ENCODE peak calls at places on chromosomes 1 and 21, in nine cellular contexts. X is omental fat pad, Y is MCF 10A, H is AG04450, Q is uterus, B is OCI-LY7, W is cardiac fibroblast, G is fibroblast of mammary gland, E is NB4. A is an unnamed sample.

GRCh38 chr21:14453339-14453738 is 70.4 kb upstream of the HSPA13 start:
- DNase-seq in G (no peak), W (no peak), Q (no peak), H (no peak), X (no peak), Y (no peak), E (no peak), B (no peak), A (no peak)

GRCh38 chr21:44532165-44532564 is 7.8 kb downstream of the KRTAP10-1 start:
- DNase-seq in B (no peak), X (no peak), G (no peak), E (no peak), H (no peak), Y (no peak), W (no peak), Q (no peak), A (no peak)

GRCh38 chr1:223617671-223618070 is 47.8 kb downstream of the CAPN8 start:
- DNase-seq in W (no peak), Y (no peak), G (no peak), X (no peak), B (no peak), H (no peak), E (no peak), Q (no peak), A (no peak)

GRCh38 chr1:183761871-183762270 is 43.0 kb upstream of the RGL1 start:
- DNase-seq in Y (no peak), X (no peak), W (peak; percentile 12), G (peak; percentile 35), B (no peak), Q (no peak), E (no peak), H (no peak), A (no peak)

GRCh38 chr1:168933143-168933840 is 173.2 kb upstream of the ATP1B1 start:
- DNase-seq in X (no peak), B (no peak), Y (no peak), Q (no peak), W (no peak), G (no peak), H (no peak), E (no peak), A (no peak)

GRCh38 chr1:221439734-221440436 is 302.0 kb downstream of the DUSP10 start:
- DNase-seq in X (no peak), W (peak; percentile 96), Y (peak; percentile 95), E (peak; percentile 3), H (peak; percentile 72), G (peak; percentile 94), Q (no peak), B (no peak), A (no peak)

GRCh38 chr21:16797530-16797929 is 715.3 kb upstream of the CXADR start:
- DNase-seq in G (no peak), Y (no peak), W (no peak), X (no peak), B (no peak), E (no peak), Q (no peak), H (no peak), A (no peak)

GRCh38 chr1:201172999-201173610 is 17.5 kb upstream of the IGFN1 start:
- DNase-seq in Y (peak; percentile 69), W (peak; percentile 69), B (no peak), E (peak; percentile 26), X (no peak), G (peak; percentile 70), H (no peak), Q (no peak), A (no peak)

GRCh38 chr1:173596097-173596825 is 6.6 kb downstream of the SLC9C2 start:
- DNase-seq in G (no peak), E (no peak), X (no peak), H (no peak), Q (no peak), B (no peak), W (no peak), Y (no peak), A (no peak)

GRCh38 chr1:92484171-92484471 is 2.6 kb downstream of the GFI1 start:
- DNase-seq in W (peak; percentile 5), Y (no peak), H (no peak), B (no peak), E (no peak), Q (no peak), G (no peak), X (no peak), A (no peak)

DNA sequence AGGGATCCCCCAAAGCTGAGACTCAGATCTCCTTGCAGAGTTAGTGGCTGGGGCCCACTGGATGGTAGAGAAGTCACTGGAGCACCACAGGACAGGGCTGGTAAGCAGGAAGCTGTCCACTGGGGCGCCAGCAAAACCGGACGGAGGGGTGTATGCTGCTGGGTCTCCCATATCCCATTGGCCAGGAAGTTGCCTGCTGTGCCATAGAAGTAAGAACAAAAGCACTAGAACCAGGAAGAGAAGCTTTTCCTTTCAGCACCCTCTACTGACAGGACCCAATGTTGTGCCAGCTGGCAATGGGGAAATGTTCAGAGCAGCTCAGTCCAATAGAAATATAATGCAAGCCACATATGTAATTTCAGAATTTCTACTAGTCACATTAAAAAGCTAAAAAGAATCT is 146.6 kb downstream of the SPATA46 start:
- DNase-seq in Y (peak; percentile 38), Q (no peak), X (no peak), E (no peak), H (no peak), W (peak; percentile 12), G (peak; percentile 14), B (peak; percentile 1), A (no peak)
- TF ChIP-seq CTCF in Y (no peak), Q (no peak), X (no peak), E (no peak), H (peak; percentile 6), W (no peak), G (peak; percentile 4), B (peak; percentile 27), A (no peak)

DNA sequence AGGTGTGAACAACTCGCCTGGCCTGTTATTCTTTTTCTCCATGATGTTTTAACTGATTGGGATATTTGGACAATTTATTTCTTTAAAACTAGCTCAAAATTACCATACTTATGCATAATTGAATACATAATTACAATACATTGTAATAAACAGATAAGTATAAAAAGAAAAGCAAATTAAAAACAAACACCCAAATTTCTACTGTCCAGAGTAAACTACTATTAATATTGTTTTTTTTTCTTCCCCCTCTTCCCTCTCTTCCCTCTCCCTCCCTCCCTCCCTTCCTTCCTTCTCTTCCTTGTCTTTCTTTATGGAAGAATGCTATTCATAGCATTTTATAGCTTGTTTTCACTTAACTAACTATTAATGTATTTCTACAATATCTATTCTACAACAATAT is 117.7 kb upstream of the IVNS1ABP start:
- DNase-seq in E (no peak), G (no peak), W (no peak), H (no peak), X (no peak), B (no peak), Q (no peak), Y (no peak), A (no peak)
- TF ChIP-seq CTCF in E (no peak), G (no peak), W (no peak), H (no peak), X (no peak), B (no peak), Q (no peak), Y (no peak), A (no peak)

GRCh38 chr1:230366504-230366915 is 59.6 kb downstream of the PGBD5 start:
- DNase-seq in W (no peak), H (no peak), Y (no peak), B (no peak), X (no peak), G (no peak), Q (no peak), E (peak; percentile 20), A (no peak)

GRCh38 chr1:230368363-230368762 is 57.8 kb downstream of the PGBD5 start:
- DNase-seq in W (peak; percentile 63), X (no peak), Q (no peak), B (no peak), G (peak; percentile 23), E (no peak), Y (peak; percentile 100), H (no peak), A (no peak)

GRCh38 chr1:230362949-230363348 is 63.2 kb downstream of the PGBD5 start:
- DNase-seq in X (no peak), E (no peak), Q (no peak), B (no peak), G (no peak), H (no peak), W (no peak), Y (no peak), A (no peak)

GRCh38 chr1:230368871-230369270 is 57.3 kb downstream of the PGBD5 start:
- DNase-seq in G (no peak), E (no peak), Y (peak; percentile 80), B (no peak), W (no peak), Q (no peak), X (no peak), H (no peak), A (no peak)

DNA sequence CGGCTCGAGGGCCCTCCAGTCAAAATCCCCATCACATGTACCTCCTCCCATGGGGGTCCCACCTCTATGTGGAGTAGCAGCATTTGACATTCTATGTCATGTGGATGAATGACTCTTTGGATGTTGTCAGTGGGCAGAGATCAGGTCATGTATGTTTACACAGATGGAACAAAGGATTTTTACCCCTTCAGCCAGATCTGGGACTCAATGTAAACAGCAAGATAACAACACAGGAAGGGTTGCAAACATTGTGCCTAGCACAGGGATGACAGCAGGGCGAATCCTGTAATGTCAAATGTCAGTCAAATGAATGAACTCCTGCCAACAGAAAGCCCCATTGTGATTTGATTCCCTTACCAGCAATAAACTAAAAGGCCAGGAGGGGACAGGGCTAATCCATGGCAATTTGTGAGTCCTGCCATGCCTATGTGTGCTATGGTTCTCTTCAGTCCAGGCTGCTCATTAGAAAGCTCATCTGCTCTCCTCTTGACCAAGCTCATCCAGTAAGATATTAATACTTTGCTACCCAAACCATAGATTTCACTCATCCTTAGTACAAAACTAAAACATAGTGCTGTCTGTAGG is 60.3 kb downstream of the PGBD5 start:
- DNase-seq in E (peak; percentile 16), W (no peak), B (no peak), Q (no peak), G (no peak), X (no peak), H (no peak), Y (peak; percentile 45), A (no peak)
- TF ChIP-seq CTCF in E (no peak), W (peak; percentile 3), B (peak; percentile 12), Q (no peak), G (no peak), X (no peak), H (no peak), Y (no peak), A (peak; percentile 12)

GRCh38 chr1:233240367-233240766 is 55.2 kb downstream of the PCNX2 start:
- DNase-seq in B (no peak), Q (no peak), Y (no peak), E (no peak), G (peak; percentile 62), W (no peak), H (no peak), X (no peak), A (no peak)

GRCh38 chr1:233241782-233242181 is 53.7 kb downstream of the PCNX2 start:
- DNase-seq in Y (no peak), W (no peak), G (no peak), H (no peak), Q (no peak), E (no peak), B (no peak), X (no peak), A (no peak)

GRCh38 chr1:233238884-233239432 is 56.6 kb downstream of the PCNX2 start:
- DNase-seq in Y (no peak), G (no peak), B (no peak), E (peak; percentile 31), H (no peak), X (no peak), W (peak; percentile 9), Q (no peak), A (no peak)

GRCh38 chr1:233242827-233243483 is 52.6 kb downstream of the PCNX2 start:
- DNase-seq in B (no peak), Y (no peak), W (no peak), Q (no peak), E (peak; percentile 47), H (no peak), X (no peak), G (no peak), A (no peak)

GRCh38 chr1:233240839-233241682 is 54.5 kb downstream of the PCNX2 start:
- DNase-seq in Q (peak; percentile 57), Y (peak; percentile 56), X (no peak), E (peak; percentile 59), W (peak; percentile 62), G (peak; percentile 50), B (no peak), H (no peak), A (peak; percentile 36)
- TF ChIP-seq CTCF in Q (peak; percentile 56), Y (peak; percentile 90), X (no peak), E (peak; percentile 69), W (peak; percentile 90), G (peak; percentile 70), B (peak; percentile 45), H (peak; percentile 79), A (peak; percentile 82)